ENCODE peak calls at places on chromosomes 16 and 17, in nine cellular contexts. Y is lower leg skin; T is GM23248; K is effector memory CD8-positive, alpha-beta T cell; H is H7; U is skeletal muscle cell; O is GM04503; Z is left ventricle myocardium inferior; J is dorsolateral prefrontal cortex. X is an unnamed sample.

GRCh38 chr16:27633721-27634120 is 83.8 kb downstream of the KATNIP start:
- DNase-seq in T (no peak), Y (no peak), H (no peak), J (no peak), O (no peak), U (no peak), K (no peak), Z (no peak), X (no peak)

GRCh38 chr16:53542283-53542682 is 39.3 kb upstream of the AKTIP start:
- DNase-seq in Y (no peak), Z (no peak), O (no peak), J (no peak), T (no peak), K (no peak), U (no peak), H (peak; percentile 81), X (no peak)

GRCh38 chr16:24883714-24884151 is 38.0 kb downstream of the SLC5A11 start:
- DNase-seq in J (no peak), H (no peak), U (no peak), K (no peak), Z (no peak), T (no peak), Y (peak; percentile 76), O (no peak), X (no peak)

GRCh38 chr17:58270476-58271290 is 10.1 kb downstream of the MPO start:
- DNase-seq in K (no peak), J (no peak), U (no peak), Y (peak; percentile 53), T (no peak), O (no peak), H (peak; percentile 80), Z (no peak), X (no peak)

GRCh38 chr17:4852504-4853075 is 19.4 kb downstream of the MINK1 start:
- DNase-seq in K (peak; percentile 34), T (peak; percentile 78), U (no peak), J (no peak), O (no peak), Z (no peak), H (no peak), Y (no peak), X (no peak)

GRCh38 chr17:77620282-77620681 is 338.2 kb upstream of the TNRC6C start:
- DNase-seq in O (no peak), T (no peak), J (no peak), Y (peak; percentile 2), H (no peak), Z (no peak), K (no peak), U (no peak), X (no peak)

GRCh38 chr16:3264137-3265036 is 8.0 kb upstream of the MEFV start:
- DNase-seq in K (peak; percentile 93), H (peak; percentile 98), Y (peak; percentile 98), Z (peak; percentile 96), U (peak; percentile 94), T (peak; percentile 99), O (peak; percentile 83), J (peak; percentile 99), X (peak; percentile 85)

GRCh38 chr17:70558821-70559220 is 389.5 kb downstream of the KCNJ2 start:
- DNase-seq in K (no peak), J (no peak), O (no peak), Y (no peak), U (no peak), Z (no peak), H (no peak), T (peak; percentile 16), X (no peak)

GRCh38 chr17:66310528-66311148 is 8.2 kb downstream of the PRKCA start:
- DNase-seq in U (no peak), O (no peak), Y (no peak), J (no peak), K (no peak), Z (no peak), H (peak; percentile 42), T (no peak), X (no peak)

GRCh38 chr16:12417830-12418229 is 385.9 kb downstream of the CPPED1 start:
- DNase-seq in Y (no peak), H (no peak), U (no peak), Z (no peak), O (no peak), T (no peak), K (no peak), J (no peak), X (no peak)

GRCh38 chr16:83970430-83970815 is 2.4 kb downstream of the NECAB2 start:
- DNase-seq in K (no peak), H (no peak), O (no peak), J (no peak), Y (no peak), Z (peak; percentile 3), T (no peak), U (no peak), X (no peak)

GRCh38 chr17:7862692-7863437 is 5.1 kb downstream of the CYB5D1 start:
- DNase-seq in O (no peak), K (peak; percentile 55), J (peak; percentile 28), Y (peak; percentile 81), T (peak; percentile 64), H (peak; percentile 82), Z (peak; percentile 20), U (no peak), X (no peak)

X was measured in AG04449.